ENCODE peak calls at places on chromosomes 11 and 22, in nine cellular contexts. D, B, M, E, J, Y, H, L and S are unnamed samples.

GRCh38 chr11:37171451-37171850 is 573.4 kb upstream of the RAG2 start:
- DNase-seq in B (no peak), L (no peak), D (no peak), E (no peak), M (no peak), Y (no peak), H (no peak), J (no peak), S (no peak)

GRCh38 chr11:58741127-58741526 is 9.4 kb upstream of the GLYAT start:
- DNase-seq in M (no peak), D (no peak), Y (no peak), B (no peak), J (no peak), L (no peak), E (no peak), H (no peak), S (no peak)

GRCh38 chr11:110015695-110016094 is 77.5 kb upstream of the ZC3H12C start:
- DNase-seq in M (no peak), J (no peak), Y (no peak), H (no peak), D (no peak), E (no peak), L (no peak), B (no peak), S (no peak)

GRCh38 chr11:34775417-34775888 is 140.7 kb downstream of the APIP start:
- DNase-seq in M (no peak), B (no peak), H (no peak), E (no peak), Y (no peak), D (no peak), J (no peak), L (no peak), S (no peak)

GRCh38 chr11:13278620-13279486 is 1.3 kb downstream of the BMAL1 start:
- DNase-seq in L (no peak), H (no peak), Y (no peak), M (peak; percentile 16), B (peak; percentile 55), E (peak; percentile 76), J (peak; percentile 13), D (peak; percentile 16), S (peak; percentile 10)

GRCh38 chr11:129457321-129457720 is 81.7 kb downstream of the BARX2 start:
- DNase-seq in D (no peak), H (no peak), J (no peak), Y (no peak), B (no peak), M (no peak), L (no peak), E (no peak), S (no peak)

GRCh38 chr11:1942541-1943260 is 4.4 kb upstream of the MRPL23 start:
- DNase-seq in L (no peak), E (peak; percentile 17), D (no peak), M (no peak), H (no peak), B (peak; percentile 30), J (no peak), Y (peak; percentile 5), S (no peak)

GRCh38 chr22:50326959-50327710 is at the start of gene DENND6B:
- DNase-seq in M (peak; percentile 91), Y (peak; percentile 72), E (peak; percentile 95), B (peak; percentile 89), H (peak; percentile 42), L (peak; percentile 65), J (peak; percentile 84), D (peak; percentile 76), S (peak; percentile 83)

GRCh38 chr11:83278351-83278750 is 7.8 kb downstream of the CCDC90B start:
- DNase-seq in J (no peak), L (no peak), B (no peak), H (no peak), D (no peak), Y (no peak), M (no peak), E (no peak), S (no peak)

GRCh38 chr11:77886401-77886800 is 65.5 kb downstream of the AAMDC start:
- DNase-seq in M (no peak), Y (no peak), E (no peak), H (no peak), J (no peak), B (no peak), L (no peak), D (no peak), S (no peak)

GRCh38 chr11:34640050-34640971 is 19.4 kb downstream of the EHF start:
- DNase-seq in D (no peak), J (peak; percentile 41), E (no peak), M (no peak), B (peak; percentile 87), Y (no peak), H (peak; percentile 58), L (no peak), S (no peak)

GRCh38 chr11:14422052-14422813 is 63.2 kb upstream of the RRAS2 start:
- DNase-seq in L (peak; percentile 98), E (peak; percentile 86), Y (no peak), M (no peak), D (no peak), H (peak; percentile 35), J (no peak), B (peak; percentile 76), S (no peak)

GRCh38 chr22:20552913-20553401 is 45.5 kb downstream of the MED15 start:
- DNase-seq in H (no peak), Y (no peak), E (no peak), L (no peak), M (no peak), B (no peak), J (no peak), D (no peak), S (no peak)

GRCh38 chr22:26503758-26504157 is 8.5 kb downstream of the TFIP11 start:
- DNase-seq in J (no peak), D (no peak), H (no peak), Y (no peak), B (no peak), M (no peak), L (no peak), E (no peak), S (peak; percentile 25)

GRCh38 chr22:43867839-43868652 is 5.7 kb upstream of the SULT4A1 start:
- DNase-seq in H (no peak), L (peak; percentile 12), D (peak; percentile 20), B (peak; percentile 69), Y (peak; percentile 47), J (peak; percentile 69), M (peak; percentile 43), E (no peak), S (peak; percentile 12)

GRCh38 chr11:127656266-127656879 is 655.8 kb upstream of the KIRREL3 start:
- DNase-seq in L (no peak), J (no peak), Y (no peak), D (no peak), M (no peak), H (no peak), E (no peak), B (no peak), S (no peak)